ENCODE peak calls at places on chromosome 3, in six cellular contexts. One of them, this sample, is unnamed.

GRCh38 chr3:136336329-136337100 is 86.4 kb downstream of the PCCB start:
- DNase-seq in HL-60: no peak
- DNase-seq in cardiac muscle cell: no peak
- DNase-seq in fibroblast of lung: peak
- DNase-seq in cardiac fibroblast: no peak
- DNase-seq in kidney: no peak
- DNase-seq in this sample: no peak

GRCh38 chr3:10423171-10423882 is 82.1 kb downstream of the ATP2B2 start:
- DNase-seq in cardiac fibroblast: no peak
- DNase-seq in kidney: no peak
- DNase-seq in cardiac muscle cell: no peak
- DNase-seq in fibroblast of lung: no peak
- DNase-seq in HL-60: no peak
- DNase-seq in this sample: no peak

GRCh38 chr3:42503251-42503924 is 945 bp downstream of the VIPR1 start:
- DNase-seq in cardiac muscle cell: no peak
- DNase-seq in fibroblast of lung: no peak
- DNase-seq in cardiac fibroblast: no peak
- DNase-seq in HL-60: no peak
- DNase-seq in kidney: no peak
- DNase-seq in this sample: no peak

GRCh38 chr3:13040381-13041074 is 32.7 kb downstream of the IQSEC1 start:
- DNase-seq in cardiac muscle cell: no peak
- DNase-seq in kidney: peak
- DNase-seq in fibroblast of lung: no peak
- DNase-seq in cardiac fibroblast: no peak
- DNase-seq in HL-60: peak
- DNase-seq in this sample: peak

GRCh38 chr3:177377166-177377565 is 179.9 kb upstream of the TBL1XR1 start:
- DNase-seq in cardiac muscle cell: no peak
- DNase-seq in fibroblast of lung: no peak
- DNase-seq in cardiac fibroblast: no peak
- DNase-seq in kidney: peak
- DNase-seq in HL-60: no peak
- DNase-seq in this sample: no peak

GRCh38 chr3:150958694-150959093 is 13.8 kb downstream of the CLRN1 start:
- DNase-seq in cardiac fibroblast: no peak
- DNase-seq in cardiac muscle cell: no peak
- DNase-seq in HL-60: no peak
- DNase-seq in fibroblast of lung: no peak
- DNase-seq in kidney: no peak
- DNase-seq in this sample: no peak

GRCh38 chr3:149603126-149604074 is 54.4 kb downstream of the WWTR1 start:
- DNase-seq in kidney: no peak
- DNase-seq in fibroblast of lung: peak
- DNase-seq in cardiac muscle cell: peak
- DNase-seq in HL-60: no peak
- DNase-seq in cardiac fibroblast: peak
- DNase-seq in this sample: no peak

GRCh38 chr3:168998792-168999191 is 664.7 kb downstream of the MECOM start:
- DNase-seq in kidney: no peak
- DNase-seq in HL-60: no peak
- DNase-seq in fibroblast of lung: no peak
- DNase-seq in cardiac fibroblast: no peak
- DNase-seq in cardiac muscle cell: no peak
- DNase-seq in this sample: no peak

GRCh38 chr3:101963902-101964362 is 114.6 kb downstream of the NFKBIZ start:
- DNase-seq in cardiac muscle cell: peak
- DNase-seq in HL-60: no peak
- DNase-seq in fibroblast of lung: peak
- DNase-seq in kidney: no peak
- DNase-seq in cardiac fibroblast: peak
- DNase-seq in this sample: no peak

GRCh38 chr3:109073116-109073515 is 44.8 kb downstream of the MORC1 start:
- DNase-seq in cardiac fibroblast: no peak
- DNase-seq in HL-60: no peak
- DNase-seq in cardiac muscle cell: no peak
- DNase-seq in kidney: no peak
- DNase-seq in fibroblast of lung: no peak
- DNase-seq in this sample: no peak

GRCh38 chr3:119582178-119582577 is 2.9 kb downstream of the ADPRH start:
- DNase-seq in cardiac fibroblast: no peak
- DNase-seq in fibroblast of lung: no peak
- DNase-seq in HL-60: no peak
- DNase-seq in kidney: peak
- DNase-seq in cardiac muscle cell: no peak
- DNase-seq in this sample: peak

GRCh38 chr3:159667261-159667660 is 321.4 kb upstream of the IL12A start:
- DNase-seq in fibroblast of lung: no peak
- DNase-seq in cardiac muscle cell: no peak
- DNase-seq in cardiac fibroblast: no peak
- DNase-seq in kidney: no peak
- DNase-seq in HL-60: no peak
- DNase-seq in this sample: no peak

GRCh38 chr3:123105201-123106189 is 38.7 kb downstream of the PDIA5 start:
- DNase-seq in cardiac muscle cell: no peak
- DNase-seq in cardiac fibroblast: no peak
- DNase-seq in HL-60: peak
- DNase-seq in fibroblast of lung: no peak
- DNase-seq in kidney: no peak
- DNase-seq in this sample: peak

GRCh38 chr3:56775931-56776461 is 25.8 kb downstream of the ARHGEF3 start:
- DNase-seq in HL-60: no peak
- DNase-seq in cardiac fibroblast: no peak
- DNase-seq in kidney: no peak
- DNase-seq in cardiac muscle cell: no peak
- DNase-seq in fibroblast of lung: peak
- DNase-seq in this sample: no peak

GRCh38 chr3:4750306-4751056 is 228.8 kb upstream of the BHLHE40 start:
- DNase-seq in HL-60: no peak
- DNase-seq in kidney: no peak
- DNase-seq in cardiac muscle cell: no peak
- DNase-seq in fibroblast of lung: no peak
- DNase-seq in cardiac fibroblast: peak
- DNase-seq in this sample: no peak

GRCh38 chr3:128278761-128279593 is 125.7 kb downstream of the EEFSEC start:
- DNase-seq in fibroblast of lung: peak
- DNase-seq in cardiac muscle cell: peak
- DNase-seq in cardiac fibroblast: peak
- DNase-seq in kidney: peak
- DNase-seq in HL-60: no peak
- DNase-seq in this sample: no peak

GRCh38 chr3:12303998-12304397 is 15.1 kb downstream of the PPARG start:
- DNase-seq in HL-60: peak
- DNase-seq in cardiac fibroblast: no peak
- DNase-seq in kidney: no peak
- DNase-seq in cardiac muscle cell: no peak
- DNase-seq in fibroblast of lung: no peak
- DNase-seq in this sample: no peak

GRCh38 chr3:58824285-58824684 is 157.7 kb upstream of the FAM3D start:
- DNase-seq in fibroblast of lung: peak
- DNase-seq in HL-60: no peak
- DNase-seq in cardiac muscle cell: peak
- DNase-seq in kidney: peak
- DNase-seq in cardiac fibroblast: peak
- DNase-seq in this sample: no peak

GRCh38 chr3:127456471-127457093 is 134.0 kb downstream of the TPRA1 start:
- DNase-seq in cardiac muscle cell: peak
- DNase-seq in HL-60: no peak
- DNase-seq in fibroblast of lung: no peak
- DNase-seq in cardiac fibroblast: peak
- DNase-seq in kidney: peak
- DNase-seq in this sample: no peak

GRCh38 chr3:151912041-151912440 is 38.6 kb downstream of the SUCNR1 start:
- DNase-seq in cardiac fibroblast: no peak
- DNase-seq in fibroblast of lung: no peak
- DNase-seq in HL-60: no peak
- DNase-seq in cardiac muscle cell: no peak
- DNase-seq in kidney: no peak
- DNase-seq in this sample: no peak

DNA sequence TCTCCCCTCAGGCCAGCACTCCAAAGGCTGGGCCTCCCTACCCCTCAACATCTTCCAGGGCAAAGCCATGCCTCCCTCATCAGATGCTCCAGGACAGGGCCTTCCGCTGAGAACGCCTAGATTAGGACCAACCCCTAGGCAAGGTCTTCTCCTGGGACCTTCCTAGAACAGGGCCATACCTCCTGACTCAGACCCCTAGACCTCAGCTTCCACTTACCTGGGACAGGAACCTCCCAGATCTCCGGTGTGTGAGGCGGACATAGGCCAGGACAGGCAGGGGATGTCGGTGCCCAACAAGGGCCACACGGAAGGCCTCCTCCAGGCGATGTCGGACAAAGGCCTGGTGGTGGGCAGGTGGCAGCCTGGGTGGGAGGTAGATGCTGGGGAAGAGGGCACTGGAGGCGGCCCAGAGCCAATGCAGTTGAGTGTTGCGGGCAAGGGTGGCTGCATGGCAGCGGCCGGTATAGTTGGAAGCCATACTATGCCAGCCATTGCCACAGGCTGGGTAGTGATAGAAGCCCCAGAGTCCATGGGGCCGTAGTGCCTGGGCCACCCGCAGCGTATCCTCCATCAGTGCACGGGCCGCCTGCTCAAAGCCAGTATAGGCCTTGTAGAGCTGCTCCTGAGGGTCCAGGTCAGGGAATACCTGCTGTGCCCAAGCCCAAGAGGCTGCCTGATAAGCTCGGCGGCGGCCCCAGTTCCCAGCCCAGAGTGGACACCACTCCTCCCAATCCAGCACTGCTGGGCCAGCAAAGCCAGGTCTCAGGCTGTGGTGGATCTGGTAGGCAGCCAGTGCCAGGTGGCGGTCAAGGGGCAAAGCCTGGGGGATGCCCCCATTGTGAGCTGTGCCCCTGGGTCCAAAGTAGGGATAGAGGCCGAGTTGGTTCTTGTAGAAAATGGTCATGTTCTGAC is 2.5 kb upstream of the IFRD2 start:
- DNase-seq in HL-60: no peak
- DNase-seq in kidney: no peak
- DNase-seq in cardiac muscle cell: no peak
- DNase-seq in fibroblast of lung: no peak
- DNase-seq in cardiac fibroblast: no peak
- DNase-seq in this sample: no peak
- H3K4me3 ChIP-seq in HL-60: no peak
- H3K4me3 ChIP-seq in kidney: no peak
- H3K4me3 ChIP-seq in cardiac muscle cell: no peak
- H3K4me3 ChIP-seq in fibroblast of lung: no peak
- H3K4me3 ChIP-seq in cardiac fibroblast: no peak
- H3K4me3 ChIP-seq in this sample: no peak

GRCh38 chr3:64617610-64618009 is 70.2 kb downstream of the ADAMTS9 start:
- DNase-seq in cardiac fibroblast: no peak
- DNase-seq in kidney: no peak
- DNase-seq in HL-60: no peak
- DNase-seq in fibroblast of lung: no peak
- DNase-seq in cardiac muscle cell: no peak
- DNase-seq in this sample: no peak
- TF ChIP-seq CTCF in cardiac fibroblast: no peak
- TF ChIP-seq CTCF in kidney: no peak
- TF ChIP-seq CTCF in HL-60: no peak
- TF ChIP-seq CTCF in fibroblast of lung: no peak
- TF ChIP-seq CTCF in cardiac muscle cell: no peak
- TF ChIP-seq CTCF in this sample: no peak

GRCh38 chr3:52002768-52003167 is 7.1 kb upstream of the RPL29 start:
- DNase-seq in HL-60: no peak
- DNase-seq in cardiac muscle cell: no peak
- DNase-seq in fibroblast of lung: no peak
- DNase-seq in kidney: no peak
- DNase-seq in cardiac fibroblast: no peak
- DNase-seq in this sample: no peak
- H3K4me3 ChIP-seq in HL-60: no peak
- H3K4me3 ChIP-seq in cardiac muscle cell: no peak
- H3K4me3 ChIP-seq in fibroblast of lung: no peak
- H3K4me3 ChIP-seq in kidney: no peak
- H3K4me3 ChIP-seq in cardiac fibroblast: no peak
- H3K4me3 ChIP-seq in this sample: no peak

DNA sequence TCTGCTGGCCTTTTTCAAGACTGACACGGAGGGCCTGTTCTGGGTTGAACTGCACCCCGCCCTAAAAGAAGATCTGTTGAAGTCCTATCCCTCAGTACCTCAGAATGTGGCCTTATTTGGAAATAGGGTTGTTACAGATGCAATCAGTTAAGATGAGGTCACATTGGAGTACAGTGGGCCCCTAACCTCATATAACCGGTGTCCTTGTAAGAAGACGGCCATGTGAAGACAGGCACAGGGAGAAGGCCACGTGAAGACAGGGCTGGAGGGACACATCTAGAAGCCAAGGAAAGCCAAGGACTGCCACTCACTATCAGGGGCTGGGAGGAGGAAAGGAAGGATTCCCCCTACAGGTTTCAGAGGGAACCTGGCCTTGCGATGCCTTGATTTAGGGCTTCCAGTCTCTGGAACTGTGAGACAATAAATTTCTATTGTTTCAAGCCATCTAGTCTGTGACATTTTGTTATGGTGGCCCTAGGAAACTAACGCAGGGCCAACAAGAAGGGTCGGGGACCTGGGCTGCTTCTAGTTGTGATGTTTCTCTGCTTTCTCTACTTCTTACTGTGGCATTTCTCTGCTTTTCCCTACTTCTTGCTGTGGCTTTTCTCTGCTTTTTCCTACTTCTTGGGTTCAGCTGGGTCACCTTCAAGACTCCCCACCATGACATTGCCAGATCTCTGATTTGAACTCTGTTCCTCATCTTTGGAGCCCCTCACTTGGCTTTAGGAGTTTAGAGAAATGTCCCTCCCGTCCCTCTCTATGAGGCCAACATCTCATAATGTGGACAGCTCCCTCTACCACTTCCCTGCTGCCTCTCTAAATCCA is 4.8 kb upstream of the CCDC174 start:
- DNase-seq in kidney: no peak
- DNase-seq in cardiac fibroblast: no peak
- DNase-seq in HL-60: peak
- DNase-seq in cardiac muscle cell: no peak
- DNase-seq in fibroblast of lung: no peak
- DNase-seq in this sample: no peak
- TF ChIP-seq CTCF in kidney: no peak
- TF ChIP-seq CTCF in cardiac fibroblast: no peak
- TF ChIP-seq CTCF in HL-60: no peak
- TF ChIP-seq CTCF in cardiac muscle cell: peak
- TF ChIP-seq CTCF in fibroblast of lung: no peak
- TF ChIP-seq CTCF in this sample: no peak

GRCh38 chr3:17192995-17193394 is 308.2 kb downstream of the PLCL2 start:
- DNase-seq in cardiac muscle cell: no peak
- DNase-seq in HL-60: no peak
- DNase-seq in kidney: no peak
- DNase-seq in cardiac fibroblast: no peak
- DNase-seq in fibroblast of lung: no peak
- DNase-seq in this sample: no peak
- H3K4me3 ChIP-seq in cardiac muscle cell: no peak
- H3K4me3 ChIP-seq in HL-60: no peak
- H3K4me3 ChIP-seq in kidney: no peak
- H3K4me3 ChIP-seq in cardiac fibroblast: no peak
- H3K4me3 ChIP-seq in fibroblast of lung: no peak
- H3K4me3 ChIP-seq in this sample: no peak